ENCODE peak calls at places on chromosomes 4 and X, in five cellular contexts. F is lung; O is tibial artery; Q is activated T-helper 1 cell treated with anti-CD3 and anti-CD28 coated beads, Interleukin-12 subunit alpha, Interleukin-12 subunit beta, Interleukin-2, Interleukin-4 antibody, amounts not matched to agents 30 ng/mL and 10 ng/mL and 1 ng/mL, durations not matched to agents 14 hours and 24 hours and 36 hours; G is CD8-positive, alpha-beta memory T cell. J is an unnamed sample.

GRCh38 chrX:70030242-70030823 is 19.4 kb downstream of the AWAT2 start:
- DNase-seq in F (no peak), Q (peak; percentile 15), O (no peak), G (peak; percentile 22), J (peak; percentile 23)

GRCh38 chr4:824461-825062 is 1.4 kb downstream of the CPLX1 start:
- DNase-seq in G (no peak), Q (no peak), O (no peak), F (no peak), J (no peak)

GRCh38 chr4:152950402-152951274 is 14.5 kb downstream of the FHDC1 start:
- DNase-seq in G (no peak), O (no peak), F (no peak), Q (no peak), J (no peak)

GRCh38 chr4:169485084-169485483 is 127.3 kb downstream of the NEK1 start:
- DNase-seq in F (no peak), G (no peak), O (no peak), Q (no peak), J (no peak)

GRCh38 chr4:179976777-179977176 is 2266.4 kb upstream of the TENM3 start:
- DNase-seq in G (no peak), F (no peak), Q (no peak), O (no peak), J (no peak)

GRCh38 chrX:100647095-100647494 is 3.1 kb downstream of the SRPX2 start:
- DNase-seq in G (no peak), Q (no peak), F (no peak), O (peak; percentile 63), J (no peak)

GRCh38 chrX:132443736-132444135 is 45.1 kb downstream of the MBNL3 start:
- DNase-seq in Q (no peak), O (no peak), G (no peak), F (no peak), J (no peak)

GRCh38 chrX:8673211-8673610 is 58.7 kb downstream of the ANOS1 start:
- DNase-seq in O (no peak), G (no peak), F (no peak), Q (no peak), J (no peak)

GRCh38 chr4:31390849-31391248 is 670.7 kb downstream of the PCDH7 start:
- DNase-seq in F (no peak), Q (no peak), G (no peak), O (no peak), J (no peak)

GRCh38 chr4:33060873-33061542 is 2340.8 kb downstream of the PCDH7 start:
- DNase-seq in G (no peak), Q (no peak), F (no peak), O (peak; percentile 62), J (no peak)

GRCh38 chr4:150828159-150828558 is 186.9 kb downstream of the LRBA start:
- DNase-seq in Q (peak; percentile 11), G (peak; percentile 1), F (no peak), O (no peak), J (peak; percentile 32)

GRCh38 chrX:67726028-67726427 is 182.2 kb downstream of the AR start:
- DNase-seq in F (no peak), Q (no peak), G (no peak), O (no peak), J (no peak)

GRCh38 chr4:88743696-88744095 is 46.1 kb upstream of the NAP1L5 start:
- DNase-seq in Q (no peak), G (no peak), O (no peak), F (no peak), J (no peak)

GRCh38 chrX:119763175-119763574 is 4.8 kb downstream of the SOWAHD start:
- DNase-seq in O (no peak), F (no peak), G (no peak), Q (no peak), J (no peak)